ENCODE peak calls at places on chromosomes 6 and 20, in six cellular contexts. K is SK-N-MC; B is naive B cell; V is CD4-positive, alpha-beta T cell; W is ascending aorta; X is DND-41. J is an unnamed sample.

GRCh38 chr6:155284775-155285174 is 21.0 kb downstream of the CLDN20 start:
- DNase-seq in K (no peak), V (no peak), W (no peak), X (no peak), B (no peak), J (no peak)

GRCh38 chr6:3325210-3325609 is 66.5 kb downstream of the PSMG4 start:
- DNase-seq in B (no peak), X (no peak), W (no peak), K (no peak), V (no peak), J (no peak)

GRCh38 chr20:62523473-62524203 is 47.8 kb upstream of the GATA5 start:
- DNase-seq in B (no peak), V (peak), W (no peak), X (peak), K (no peak), J (no peak)

GRCh38 chr6:14429396-14429795 is 311.8 kb downstream of the CD83 start:
- DNase-seq in B (no peak), V (no peak), X (no peak), K (no peak), W (no peak), J (no peak)

GRCh38 chr6:93580441-93580840 is 161.1 kb upstream of the EPHA7 start:
- DNase-seq in W (no peak), B (no peak), V (no peak), K (no peak), X (no peak), J (no peak)

GRCh38 chr20:61356171-61356570 is 104.1 kb downstream of the CDH4 start:
- DNase-seq in W (no peak), X (no peak), V (no peak), B (no peak), K (no peak), J (no peak)

GRCh38 chr6:11398451-11399326 is 138.9 kb upstream of the TMEM170B start:
- DNase-seq in W (no peak), X (no peak), B (no peak), K (no peak), V (no peak), J (peak)

GRCh38 chr6:44067073-44067759 is 60.0 kb downstream of the MRPL14 start:
- DNase-seq in X (no peak), V (no peak), B (no peak), K (no peak), W (no peak), J (no peak)

GRCh38 chr6:5936611-5937010 is 70.1 kb downstream of the NRN1 start:
- DNase-seq in K (no peak), X (no peak), B (no peak), W (no peak), V (no peak), J (no peak)

GRCh38 chr6:122014961-122015360 is 384.5 kb upstream of the HSF2 start:
- DNase-seq in V (no peak), B (no peak), W (no peak), X (no peak), K (no peak), J (no peak)

GRCh38 chr6:12170351-12171079 is 119.6 kb upstream of the EDN1 start:
- DNase-seq in V (no peak), W (no peak), K (no peak), X (no peak), B (no peak), J (no peak)

GRCh38 chr20:20292472-20292871 is 75.4 kb upstream of the INSM1 start:
- DNase-seq in B (no peak), X (no peak), K (no peak), W (no peak), V (no peak), J (no peak)

GRCh38 chr6:17591292-17591691 is 8.8 kb upstream of the FAM8A1 start:
- DNase-seq in X (no peak), K (no peak), V (no peak), W (no peak), B (no peak), J (no peak)

GRCh38 chr20:54172856-54173652 is 732 bp downstream of the CYP24A1 start:
- DNase-seq in X (no peak), V (no peak), B (no peak), W (no peak), K (no peak), J (no peak)

GRCh38 chr6:72746276-72746675 is 124.4 kb downstream of the KCNQ5 start:
- DNase-seq in K (no peak), X (no peak), W (no peak), V (no peak), B (no peak), J (no peak)

GRCh38 chr6:38068854-38069253 is 249.3 kb downstream of the ZFAND3 start:
- DNase-seq in B (no peak), W (no peak), V (no peak), X (no peak), K (peak), J (no peak)

GRCh38 chr20:53848304-53848703 is 222.1 kb downstream of the BCAS1 start:
- DNase-seq in X (no peak), B (no peak), K (no peak), W (no peak), V (no peak), J (no peak)

GRCh38 chr20:48164566-48165400 is 379.5 kb upstream of the SULF2 start:
- DNase-seq in W (no peak), B (no peak), V (no peak), K (no peak), X (no peak), J (no peak)

GRCh38 chr6:39314273-39314790 is at the start of gene KCNK17:
- DNase-seq in B (peak), X (peak), W (no peak), V (no peak), K (no peak), J (no peak)

GRCh38 chr20:63101781-63102719 is 95.3 kb upstream of the BHLHE23 start:
- DNase-seq in V (peak), X (peak), K (no peak), W (no peak), B (peak), J (peak)

GRCh38 chr6:4603291-4603690 is 172.9 kb upstream of the CDYL start:
- DNase-seq in X (no peak), K (no peak), V (no peak), W (peak), B (no peak), J (peak)

GRCh38 chr20:59939052-59939878 is 840 bp downstream of the PPP1R3D start:
- DNase-seq in V (no peak), K (no peak), W (no peak), B (peak), X (no peak), J (peak)

GRCh38 chr6:166500246-166500645 is 86.2 kb downstream of the RAMACL start:
- DNase-seq in X (no peak), B (no peak), W (no peak), V (no peak), K (no peak), J (no peak)

GRCh38 chr6:28336284-28337024 is 506 bp upstream of the ZSCAN31 start:
- DNase-seq in K (no peak), V (no peak), X (peak), W (no peak), B (peak), J (peak)

GRCh38 chr6:26571592-26572296 is 25.0 kb upstream of the ABT1 start:
- DNase-seq in K (peak), W (no peak), X (no peak), V (no peak), B (peak), J (peak)

GRCh38 chr6:56263586-56264295 is 16.4 kb upstream of the COL21A1 start:
- DNase-seq in W (no peak), V (no peak), B (no peak), X (no peak), K (no peak), J (no peak)

GRCh38 chr6:108165714-108166663 is at the start of gene NR2E1:
- DNase-seq in B (no peak), V (no peak), K (peak), X (no peak), W (no peak), J (no peak)